ENCODE peak calls at places on chromosomes 12 and 14, in five cellular contexts. One of them, this sample, is unnamed.

GRCh38 chr14:91890291-91890749 is 23.0 kb upstream of the TC2N start:
- DNase-seq in HepG2: no peak
- DNase-seq in GM12878: no peak
- DNase-seq in HCT116: no peak
- DNase-seq in H1: no peak
- DNase-seq in this sample: no peak

GRCh38 chr14:77099425-77100167 is 1.5 kb downstream of the CIPC start:
- DNase-seq in HepG2: no peak
- DNase-seq in GM12878: no peak
- DNase-seq in HCT116: no peak
- DNase-seq in H1: no peak
- DNase-seq in this sample: peak

GRCh38 chr12:105445261-105446015 is 114.9 kb downstream of the C12orf75 start:
- DNase-seq in HepG2: peak
- DNase-seq in GM12878: no peak
- DNase-seq in HCT116: no peak
- DNase-seq in H1: no peak
- DNase-seq in this sample: no peak

GRCh38 chr14:92037989-92038388 is 1.9 kb downstream of the TRIP11 start:
- DNase-seq in HepG2: no peak
- DNase-seq in GM12878: no peak
- DNase-seq in HCT116: no peak
- DNase-seq in H1: no peak
- DNase-seq in this sample: peak

GRCh38 chr12:46369095-46369473 is 3.5 kb downstream of the SLC38A2 start:
- DNase-seq in HepG2: no peak
- DNase-seq in GM12878: no peak
- DNase-seq in HCT116: no peak
- DNase-seq in H1: no peak
- DNase-seq in this sample: no peak

GRCh38 chr14:24329736-24330135 is 5.1 kb downstream of the ADCY4 start:
- DNase-seq in HepG2: no peak
- DNase-seq in GM12878: no peak
- DNase-seq in HCT116: no peak
- DNase-seq in H1: no peak
- DNase-seq in this sample: no peak

GRCh38 chr14:63800651-63801385 is 52.0 kb upstream of the SYNE2 start:
- DNase-seq in HepG2: no peak
- DNase-seq in GM12878: no peak
- DNase-seq in HCT116: no peak
- DNase-seq in H1: no peak
- DNase-seq in this sample: no peak

GRCh38 chr12:79423560-79423959 is 267.2 kb downstream of the PAWR start:
- DNase-seq in HepG2: no peak
- DNase-seq in GM12878: no peak
- DNase-seq in HCT116: no peak
- DNase-seq in H1: no peak
- DNase-seq in this sample: no peak

GRCh38 chr14:101130861-101131260 is 227.3 kb upstream of the RTL1 start:
- DNase-seq in HepG2: no peak
- DNase-seq in GM12878: no peak
- DNase-seq in HCT116: no peak
- DNase-seq in H1: no peak
- DNase-seq in this sample: no peak

GRCh38 chr14:73723411-73723798 is 9.2 kb upstream of the PNMA1 start:
- DNase-seq in HepG2: no peak
- DNase-seq in GM12878: no peak
- DNase-seq in HCT116: no peak
- DNase-seq in H1: no peak
- DNase-seq in this sample: no peak

GRCh38 chr12:116343331-116343884 is 65.9 kb upstream of the MED13L start:
- DNase-seq in HepG2: no peak
- DNase-seq in GM12878: no peak
- DNase-seq in HCT116: no peak
- DNase-seq in H1: no peak
- DNase-seq in this sample: no peak

GRCh38 chr12:28176295-28176694 is 14.0 kb upstream of the CCDC91 start:
- DNase-seq in HepG2: no peak
- DNase-seq in GM12878: no peak
- DNase-seq in HCT116: no peak
- DNase-seq in H1: no peak
- DNase-seq in this sample: no peak

GRCh38 chr12:28175098-28175589 is 15.1 kb upstream of the CCDC91 start:
- DNase-seq in HepG2: no peak
- DNase-seq in GM12878: no peak
- DNase-seq in HCT116: no peak
- DNase-seq in H1: no peak
- DNase-seq in this sample: no peak

GRCh38 chr12:28171356-28172060 is 18.7 kb upstream of the CCDC91 start:
- DNase-seq in HepG2: no peak
- DNase-seq in GM12878: no peak
- DNase-seq in HCT116: no peak
- DNase-seq in H1: no peak
- DNase-seq in this sample: no peak

GRCh38 chr12:28173440-28173839 is 16.8 kb upstream of the CCDC91 start:
- DNase-seq in HepG2: no peak
- DNase-seq in GM12878: no peak
- DNase-seq in HCT116: no peak
- DNase-seq in H1: no peak
- DNase-seq in this sample: no peak

GRCh38 chr12:28172434-28173030 is 17.7 kb upstream of the CCDC91 start:
- DNase-seq in HepG2: peak
- DNase-seq in GM12878: no peak
- DNase-seq in HCT116: peak
- DNase-seq in H1: no peak
- DNase-seq in this sample: peak
- TF ChIP-seq SRF in HepG2: no peak
- TF ChIP-seq SRF in GM12878: no peak
- TF ChIP-seq SRF in HCT116: no peak
- TF ChIP-seq SRF in H1: no peak
- TF ChIP-seq SRF in this sample: no peak

DNA sequence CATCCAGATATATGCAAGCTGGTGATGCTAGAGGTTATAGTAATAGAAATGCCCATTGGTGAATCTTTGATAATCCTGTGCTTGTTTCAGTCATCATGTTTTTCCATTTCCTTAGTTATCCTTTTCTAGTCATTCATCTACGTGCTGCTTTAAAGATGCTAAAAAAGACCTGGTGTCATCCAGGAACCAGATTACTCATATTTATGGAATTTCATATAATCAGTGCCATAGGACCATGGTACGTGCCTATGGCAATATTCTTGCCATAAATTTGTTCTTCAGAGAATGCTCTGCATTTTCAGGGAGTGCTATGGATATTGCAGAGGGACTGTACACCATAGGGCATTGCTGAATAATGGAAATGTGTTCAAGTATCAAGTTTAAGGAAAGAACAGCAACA is 267.3 kb downstream of the AKAP6 start:
- DNase-seq in HepG2: no peak
- DNase-seq in GM12878: no peak
- DNase-seq in HCT116: no peak
- DNase-seq in H1: no peak
- DNase-seq in this sample: no peak
- TF ChIP-seq SRF in HepG2: no peak
- TF ChIP-seq SRF in GM12878: no peak
- TF ChIP-seq SRF in HCT116: no peak
- TF ChIP-seq SRF in H1: no peak
- TF ChIP-seq SRF in this sample: no peak

GRCh38 chr12:115185529-115185928 is 501.6 kb upstream of the TBX3 start:
- DNase-seq in HepG2: no peak
- DNase-seq in GM12878: no peak
- DNase-seq in HCT116: no peak
- DNase-seq in H1: no peak
- DNase-seq in this sample: no peak

GRCh38 chr12:115177899-115178298 is 493.9 kb upstream of the TBX3 start:
- DNase-seq in HepG2: no peak
- DNase-seq in GM12878: no peak
- DNase-seq in HCT116: no peak
- DNase-seq in H1: no peak
- DNase-seq in this sample: no peak

GRCh38 chr12:115176741-115177400 is 492.9 kb upstream of the TBX3 start:
- DNase-seq in HepG2: no peak
- DNase-seq in GM12878: no peak
- DNase-seq in HCT116: no peak
- DNase-seq in H1: no peak
- DNase-seq in this sample: no peak

GRCh38 chr12:115183752-115184151 is 499.8 kb upstream of the TBX3 start:
- DNase-seq in HepG2: no peak
- DNase-seq in GM12878: no peak
- DNase-seq in HCT116: no peak
- DNase-seq in H1: no peak
- DNase-seq in this sample: no peak

GRCh38 chr12:115182239-115182638 is 498.3 kb upstream of the TBX3 start:
- DNase-seq in HepG2: no peak
- DNase-seq in GM12878: no peak
- DNase-seq in HCT116: no peak
- DNase-seq in H1: no peak
- DNase-seq in this sample: no peak
- TF ChIP-seq SRF in HepG2: no peak
- TF ChIP-seq SRF in GM12878: no peak
- TF ChIP-seq SRF in HCT116: no peak
- TF ChIP-seq SRF in H1: no peak
- TF ChIP-seq SRF in this sample: no peak

GRCh38 chr12:1536817-1537216 is 57.6 kb downstream of the FBXL14 start:
- DNase-seq in HepG2: no peak
- DNase-seq in GM12878: no peak
- DNase-seq in HCT116: no peak
- DNase-seq in H1: no peak
- DNase-seq in this sample: no peak
- TF ChIP-seq SRF in HepG2: no peak
- TF ChIP-seq SRF in GM12878: no peak
- TF ChIP-seq SRF in HCT116: no peak
- TF ChIP-seq SRF in H1: no peak
- TF ChIP-seq SRF in this sample: no peak

GRCh38 chr12:54549774-54550451 is 512 bp downstream of the PDE1B start:
- DNase-seq in HepG2: no peak
- DNase-seq in GM12878: no peak
- DNase-seq in HCT116: no peak
- DNase-seq in H1: no peak
- DNase-seq in this sample: no peak
- TF ChIP-seq SRF in HepG2: no peak
- TF ChIP-seq SRF in GM12878: no peak
- TF ChIP-seq SRF in HCT116: no peak
- TF ChIP-seq SRF in H1: no peak
- TF ChIP-seq SRF in this sample: no peak

DNA sequence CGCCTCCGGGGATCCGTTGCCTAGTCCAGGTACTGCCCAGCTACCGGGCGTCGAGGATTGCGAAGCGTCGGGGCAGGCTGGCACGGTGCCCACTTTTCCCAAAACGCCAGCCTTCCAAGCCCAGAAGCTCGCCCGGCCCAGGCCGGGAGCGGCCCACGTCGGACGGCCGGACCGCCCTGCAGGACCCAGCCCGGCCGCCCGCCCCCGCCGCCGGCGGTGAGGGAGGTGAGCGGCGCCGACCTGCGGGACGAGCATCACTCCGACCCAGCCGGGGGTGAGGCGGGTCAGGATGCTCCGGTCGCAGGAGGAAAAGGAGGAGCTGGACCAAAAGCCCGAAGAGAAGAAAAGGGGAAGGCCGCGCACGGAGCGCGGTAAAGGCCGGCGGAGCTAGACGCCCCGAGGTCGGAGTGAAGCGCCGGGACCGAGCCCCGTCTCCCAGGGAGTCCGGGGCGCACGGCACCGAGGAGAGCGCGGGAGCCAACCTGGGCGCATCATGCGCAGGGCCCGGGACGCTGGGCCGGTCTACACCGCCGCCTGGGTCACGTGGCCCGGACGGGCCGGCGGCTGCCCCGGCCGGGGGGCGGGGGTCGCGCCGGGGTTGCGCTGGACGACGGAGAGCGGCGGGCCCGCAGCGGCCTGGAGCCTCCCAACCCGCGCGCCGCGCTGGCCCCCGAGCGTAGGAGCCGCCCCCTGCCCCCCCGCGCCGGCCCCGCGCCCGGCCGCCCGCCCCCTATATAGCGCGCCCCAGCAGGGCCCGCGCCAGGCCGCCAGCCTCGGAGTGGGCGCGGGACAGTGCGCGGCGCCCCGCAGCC is at the start of gene AQP5:
- DNase-seq in HepG2: no peak
- DNase-seq in GM12878: no peak
- DNase-seq in HCT116: no peak
- DNase-seq in H1: no peak
- DNase-seq in this sample: no peak
- TF ChIP-seq SRF in HepG2: no peak
- TF ChIP-seq SRF in GM12878: no peak
- TF ChIP-seq SRF in HCT116: no peak
- TF ChIP-seq SRF in H1: no peak
- TF ChIP-seq SRF in this sample: no peak

DNA sequence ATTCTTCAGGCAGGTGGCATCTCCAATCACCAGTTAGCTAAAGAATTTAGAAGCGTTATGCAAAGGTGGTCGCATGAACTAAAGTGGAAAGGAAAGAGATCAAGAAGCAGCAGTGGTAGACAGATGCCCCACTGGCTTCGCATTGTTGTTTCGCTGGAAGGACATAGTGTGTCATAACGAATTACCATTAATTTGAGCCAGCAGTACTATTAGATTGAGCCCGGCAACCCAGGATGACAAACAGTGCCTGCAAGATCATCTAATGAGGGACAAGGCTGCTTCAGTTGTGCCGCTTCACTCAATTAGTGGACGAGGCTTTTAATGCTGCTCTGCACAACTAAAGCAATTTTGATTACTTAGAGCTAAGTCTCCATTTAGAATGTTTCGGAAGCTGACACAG is 274.5 kb upstream of the SOX5 start:
- DNase-seq in HepG2: no peak
- DNase-seq in GM12878: no peak
- DNase-seq in HCT116: no peak
- DNase-seq in H1: no peak
- DNase-seq in this sample: no peak
- TF ChIP-seq SRF in HepG2: no peak
- TF ChIP-seq SRF in GM12878: no peak
- TF ChIP-seq SRF in HCT116: no peak
- TF ChIP-seq SRF in H1: no peak
- TF ChIP-seq SRF in this sample: no peak

GRCh38 chr12:129566800-129567199 is 337.0 kb downstream of the TMEM132D start:
- DNase-seq in HepG2: no peak
- DNase-seq in GM12878: no peak
- DNase-seq in HCT116: no peak
- DNase-seq in H1: no peak
- DNase-seq in this sample: no peak

GRCh38 chr12:129571901-129572494 is 331.8 kb downstream of the TMEM132D start:
- DNase-seq in HepG2: no peak
- DNase-seq in GM12878: no peak
- DNase-seq in HCT116: no peak
- DNase-seq in H1: no peak
- DNase-seq in this sample: no peak

GRCh38 chr12:129570796-129571400 is 332.9 kb downstream of the TMEM132D start:
- DNase-seq in HepG2: no peak
- DNase-seq in GM12878: no peak
- DNase-seq in HCT116: no peak
- DNase-seq in H1: no peak
- DNase-seq in this sample: no peak
- TF ChIP-seq SRF in HepG2: no peak
- TF ChIP-seq SRF in GM12878: no peak
- TF ChIP-seq SRF in HCT116: no peak
- TF ChIP-seq SRF in H1: no peak
- TF ChIP-seq SRF in this sample: no peak